ENCODE peak calls at places on chromosome 19, in five cellular contexts. G is A673; B is effector memory CD4-positive, alpha-beta T cell; S is lung; Z is A549. Q is an unnamed sample. For H3K4me1, the result is how much of the 10 kb centered on the place peaks cover.

GRCh38 chr19:11519138-11519537 is 9.8 kb downstream of the ECSIT start:
- DNase-seq in Z (no peak), G (no peak), S (no peak), B (no peak), Q (no peak)

GRCh38 chr19:50968709-50969412 is 530 bp downstream of the KLK6 start:
- DNase-seq in S (no peak), G (no peak), B (no peak), Z (no peak), Q (no peak)

GRCh38 chr19:46828484-46828883 is 22.2 kb downstream of the AP2S1 start:
- DNase-seq in S (no peak), B (no peak), G (no peak), Z (no peak), Q (no peak)

GRCh38 chr19:33373701-33374405 is at the start of gene CEBPG:
- DNase-seq in B (no peak), Z (no peak), S (peak), G (peak), Q (no peak)

GRCh38 chr19:577439-578392 is 5.3 kb downstream of the BSG start:
- DNase-seq in G (no peak), S (no peak), B (no peak), Z (no peak), Q (no peak)

GRCh38 chr19:17385878-17386611 is 8.0 kb downstream of the CCDC194 start:
- DNase-seq in B (peak), S (peak), Z (peak), G (peak), Q (no peak)

GRCh38 chr19:48859711-48860572 is 8.5 kb downstream of the PLEKHA4 start:
- DNase-seq in B (no peak), Z (peak), S (peak), G (no peak), Q (no peak)

GRCh38 chr19:49327878-49328544 is 3.0 kb upstream of the SLC6A16 start:
- DNase-seq in S (no peak), B (no peak), Z (peak), G (peak), Q (peak)

GRCh38 chr19:38932425-38933179 is 1.9 kb downstream of the MRPS12 start:
- DNase-seq in Z (peak), G (peak), B (no peak), S (no peak), Q (no peak)

GRCh38 chr19:15107056-15108010 is at the start of gene SYDE1:
- DNase-seq in G (peak), S (no peak), B (no peak), Z (peak), Q (no peak)

GRCh38 chr19:49017666-49018351 is 918 bp upstream of the LHB start:
- DNase-seq in Z (no peak), S (peak), B (peak), G (peak), Q (peak)

GRCh38 chr19:19655051-19655594 is 8.4 kb downstream of the ATP13A1 start:
- DNase-seq in S (no peak), Z (no peak), B (no peak), G (no peak), Q (no peak)

GRCh38 chr19:33493401-33494275 is 28.0 kb downstream of the PEPD start:
- DNase-seq in B (no peak), S (no peak), G (no peak), Z (no peak), Q (no peak)

GRCh38 chr19:58328999-58329398 is 2.2 kb downstream of the ZSCAN22 start:
- DNase-seq in B (no peak), G (peak), S (no peak), Z (peak), Q (no peak)

GRCh38 chr19:50779504-50780457 is 9.5 kb downstream of the GPR32 start:
- DNase-seq in B (no peak), Z (no peak), G (peak), S (no peak), Q (no peak)

GRCh38 chr19:46115396-46116109 is 8.9 kb downstream of the IGFL3 start:
- DNase-seq in Z (no peak), S (no peak), G (no peak), B (no peak), Q (no peak)

GRCh38 chr19:48290923-48291700 is 21.2 kb downstream of the ZNF114 start:
- DNase-seq in G (peak), B (peak), Z (peak), S (peak), Q (no peak)

GRCh38 chr19:11496391-11497163 is 9.1 kb downstream of the ZNF653 start:
- DNase-seq in G (peak), B (peak), S (peak), Z (peak), Q (peak)

GRCh38 chr19:38142176-38143035 is 81.6 kb downstream of the DPF1 start:
- DNase-seq in G (peak), S (no peak), B (no peak), Z (peak), Q (peak)

GRCh38 chr19:55913643-55914268 is 18.4 kb downstream of the NLRP13 start:
- DNase-seq in S (no peak), B (no peak), G (peak), Z (no peak), Q (no peak)

GRCh38 chr19:56476671-56477428 is at the start of gene ZNF667:
- DNase-seq in Z (no peak), B (no peak), G (peak), S (no peak), Q (no peak)

GRCh38 chr19:43784981-43785808 is 4.4 kb upstream of the KCNN4 start:
- DNase-seq in Z (peak), G (peak), S (peak), B (peak), Q (peak)

GRCh38 chr19:53394522-53394973 is 401 bp upstream of the ZNF765 start:
- DNase-seq in B (no peak), G (no peak), Z (no peak), S (peak), Q (peak)

GRCh38 chr19:17829855-17830566 is 8.7 kb upstream of the INSL3 start:
- DNase-seq in S (no peak), B (no peak), Z (peak), G (no peak), Q (no peak)

GRCh38 chr19:8904597-8904996 is 72.4 kb downstream of the MBD3L1 start:
- DNase-seq in G (no peak), Z (no peak), B (no peak), S (no peak), Q (no peak)

GRCh38 chr19:50821248-50821612 is 2.4 kb downstream of the KLK1 start:
- DNase-seq in G (no peak), B (no peak), Z (no peak), S (no peak), Q (no peak)

GRCh38 chr19:12666305-12667048 is at the start of the genes MAN2B1 and WDR83:
- DNase-seq in Z (peak), S (peak), G (peak), B (peak), Q (peak)

GRCh38 chr19:15330801-15331418 is 1.4 kb downstream of the BRD4 start:
- DNase-seq in G (no peak), B (peak), S (no peak), Z (peak), Q (no peak)

GRCh38 chr19:10007811-10008211 is 2.5 kb downstream of the COL5A3 start:
- DNase-seq in G (peak), S (no peak), B (no peak), Z (no peak), Q (no peak)

GRCh38 chr19:32708457-32708856 is 11.1 kb upstream of the TDRD12 start:
- DNase-seq in B (no peak), G (no peak), Z (peak), S (no peak), Q (no peak)

GRCh38 chr19:3302755-3303154 is 63.6 kb upstream of the NFIC start:
- DNase-seq in S (no peak), Z (peak), B (no peak), G (peak), Q (no peak)

DNA sequence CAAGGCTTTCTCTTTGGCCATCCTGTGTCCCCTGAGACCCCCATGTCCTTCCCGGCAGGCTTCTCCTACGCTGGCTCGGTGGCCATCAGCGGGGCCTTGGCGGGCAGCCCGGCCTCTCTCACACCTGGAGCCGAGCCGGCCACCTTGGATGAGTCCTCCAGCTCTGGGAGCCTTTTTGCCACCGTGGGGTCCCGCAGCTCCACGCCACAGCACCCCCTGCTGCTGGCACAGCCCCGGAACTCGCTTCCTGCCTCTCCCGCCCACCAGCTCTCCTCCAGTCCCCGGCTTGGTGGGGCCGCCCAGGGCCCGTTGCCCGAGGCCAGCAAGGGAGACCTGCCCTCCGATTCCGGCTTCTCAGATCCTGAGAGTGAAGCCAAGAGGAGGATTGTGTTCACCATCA is 14.2 kb downstream of the PLEKHJ1 start:
- DNase-seq in Z (no peak), G (peak), B (no peak), S (no peak), Q (no peak)
- H3K4me1 ChIP-seq in Z (under half), G (under half), B (under half), S (under half), Q (under half)

DNA sequence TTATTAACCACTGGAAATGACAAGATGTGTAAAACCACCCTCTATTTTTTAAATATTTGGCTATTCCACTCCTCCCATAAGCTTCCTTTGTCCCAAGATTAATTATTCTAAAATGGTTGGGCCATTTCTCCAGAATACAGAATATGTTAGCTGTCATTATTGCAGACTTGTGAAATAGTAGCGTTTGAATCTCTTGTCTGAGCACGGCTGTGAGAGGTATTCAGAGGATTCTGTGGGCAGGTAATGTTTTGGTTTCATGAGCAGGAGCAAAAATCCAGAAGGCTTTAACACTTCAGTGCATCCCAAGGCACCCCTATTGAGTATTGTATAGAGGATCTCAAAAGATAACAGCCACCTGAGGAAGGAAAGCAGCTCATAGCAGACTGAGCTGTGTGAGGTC is 256.0 kb downstream of the UQCRFS1 start:
- DNase-seq in G (no peak), B (no peak), Z (no peak), S (no peak), Q (no peak)
- H3K4me3 ChIP-seq in G (no peak), B (no peak), Z (no peak), S (no peak), Q (no peak)

DNA sequence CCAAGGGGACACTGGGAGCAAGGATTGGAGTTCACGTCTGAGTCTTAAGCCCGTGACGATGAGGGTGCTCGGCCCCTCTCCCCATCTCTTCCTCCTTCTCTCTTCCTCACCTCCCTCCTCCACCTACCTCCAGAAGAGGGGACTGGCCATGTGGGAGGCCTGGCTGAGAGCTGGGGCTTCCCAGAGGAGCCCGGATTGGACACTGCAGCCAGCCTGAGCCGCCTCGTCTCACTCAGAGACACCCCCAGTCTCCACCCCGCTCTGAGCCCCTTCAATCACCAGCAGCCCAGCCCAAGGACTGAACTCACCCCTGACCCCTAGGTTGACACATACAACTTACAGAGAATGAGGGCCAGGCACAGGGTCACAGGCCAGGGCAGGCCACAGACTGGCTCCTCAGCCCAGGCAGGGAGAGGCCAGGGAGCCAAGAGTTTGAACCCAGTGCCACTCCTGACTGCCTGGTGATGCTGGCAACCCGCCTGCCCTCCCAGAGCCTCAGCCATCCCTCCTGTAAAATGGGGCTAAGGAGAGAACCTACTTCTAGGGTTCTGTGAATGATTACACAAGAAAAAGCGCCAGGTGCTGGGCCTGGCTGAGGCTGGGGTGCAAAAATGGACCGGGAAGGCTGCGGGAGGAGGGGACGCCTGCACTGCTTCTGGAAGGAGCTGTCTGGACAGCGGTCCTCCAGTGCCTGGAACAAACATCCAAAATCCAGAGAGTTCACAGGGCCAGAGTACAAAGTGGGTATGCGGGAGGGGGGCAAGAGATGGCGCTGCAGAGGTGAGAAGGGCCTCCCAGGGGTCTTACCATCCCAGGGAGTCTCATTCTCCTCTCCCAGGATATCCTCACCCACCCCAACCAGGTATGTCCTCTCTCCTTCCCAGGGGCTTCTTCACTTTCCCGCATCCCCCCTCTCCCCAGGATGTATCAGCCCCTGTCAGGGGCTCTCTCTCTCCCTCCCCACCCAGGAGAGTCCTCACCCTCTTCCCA is 1.1 kb downstream of the CD79A start:
- DNase-seq in B (no peak), G (no peak), Z (no peak), S (no peak), Q (no peak)
- H3K4me1 ChIP-seq in B (half or more), G (half or more), Z (under half), S (under half), Q (under half)

DNA sequence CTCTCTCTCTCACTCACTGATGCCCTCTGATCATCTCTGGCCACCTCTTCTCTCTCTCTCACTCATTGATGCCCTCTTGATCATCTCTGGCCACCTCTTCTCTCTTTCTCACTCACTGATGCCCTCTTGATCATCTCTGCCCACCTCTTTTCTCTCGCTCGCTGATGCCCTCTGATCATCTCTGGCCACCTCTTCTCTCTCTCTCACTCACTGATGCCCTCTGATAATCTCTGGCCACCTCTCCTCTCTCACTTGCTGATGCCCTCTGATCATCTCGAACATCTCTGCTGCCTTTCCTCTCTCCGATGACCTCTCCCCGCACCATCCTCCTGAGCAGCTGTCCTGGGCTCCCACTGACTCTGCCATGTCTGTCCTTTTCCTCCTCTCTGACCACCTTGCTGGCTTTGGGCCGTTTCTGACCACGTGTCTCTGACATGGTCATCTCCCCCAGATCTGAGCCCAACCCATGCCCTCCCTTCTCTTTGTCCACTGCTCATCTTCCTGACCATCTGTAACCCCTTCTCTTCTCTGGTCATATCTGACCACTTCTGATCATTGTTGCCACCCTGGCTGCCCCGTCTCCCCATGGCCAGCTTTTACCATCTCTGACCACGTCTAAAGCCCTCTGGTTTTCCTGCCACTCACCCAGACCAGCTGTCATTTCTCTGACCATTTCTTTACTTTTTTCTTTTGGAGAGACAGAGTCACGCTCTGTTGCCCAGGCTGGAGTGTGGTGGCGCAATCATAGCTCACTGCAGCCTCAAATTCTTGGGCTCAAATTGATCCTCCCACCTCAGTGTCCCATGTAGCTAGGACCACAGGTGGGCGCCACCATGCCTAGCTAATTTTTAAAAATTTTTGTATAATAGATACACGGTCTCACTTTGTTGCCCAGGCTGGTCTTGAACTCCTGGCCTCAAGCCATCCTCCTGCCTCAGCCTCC is 2.4 kb downstream of the LRFN3 start:
- DNase-seq in S (no peak), B (no peak), G (no peak), Z (no peak), Q (no peak)
- H3K4me3 ChIP-seq in S (no peak), B (peak), G (peak), Z (no peak), Q (peak)

GRCh38 chr19:45078390-45079062 is 534 bp upstream of the GEMIN7 start:
- DNase-seq in G (no peak), S (no peak), Z (no peak), B (no peak), Q (no peak)

GRCh38 chr19:45074744-45075143 is 1.5 kb downstream of the ZNF296 start:
- DNase-seq in Z (no peak), S (no peak), G (no peak), B (no peak), Q (no peak)

GRCh38 chr19:45075215-45076028 is 856 bp downstream of the ZNF296 start:
- DNase-seq in Z (peak), G (no peak), B (no peak), S (peak), Q (peak)

GRCh38 chr19:45076851-45077730 is 813 bp upstream of the ZNF296 start:
- DNase-seq in Z (no peak), S (no peak), G (no peak), B (no peak), Q (no peak)

GRCh38 chr19:45076029-45076850 is at the start of gene ZNF296:
- DNase-seq in G (peak), S (peak), B (peak), Z (peak), Q (no peak)
- H3K4me1 ChIP-seq in G (under half), S (under half), B (under half), Z (under half), Q (under half)

GRCh38 chr19:5563941-5564612 is 3.7 kb downstream of the TINCR start:
- DNase-seq in G (peak), B (no peak), Z (peak), S (no peak), Q (no peak)

GRCh38 chr19:5567360-5567970 is at the start of gene TINCR:
- DNase-seq in B (no peak), Z (no peak), G (peak), S (no peak), Q (no peak)

GRCh38 chr19:5563008-5563431 is 4.7 kb downstream of the TINCR start:
- DNase-seq in G (no peak), S (no peak), B (no peak), Z (peak), Q (no peak)

GRCh38 chr19:5562280-5562679 is 5.5 kb downstream of the TINCR start:
- DNase-seq in S (no peak), G (no peak), B (no peak), Z (no peak), Q (no peak)

DNA sequence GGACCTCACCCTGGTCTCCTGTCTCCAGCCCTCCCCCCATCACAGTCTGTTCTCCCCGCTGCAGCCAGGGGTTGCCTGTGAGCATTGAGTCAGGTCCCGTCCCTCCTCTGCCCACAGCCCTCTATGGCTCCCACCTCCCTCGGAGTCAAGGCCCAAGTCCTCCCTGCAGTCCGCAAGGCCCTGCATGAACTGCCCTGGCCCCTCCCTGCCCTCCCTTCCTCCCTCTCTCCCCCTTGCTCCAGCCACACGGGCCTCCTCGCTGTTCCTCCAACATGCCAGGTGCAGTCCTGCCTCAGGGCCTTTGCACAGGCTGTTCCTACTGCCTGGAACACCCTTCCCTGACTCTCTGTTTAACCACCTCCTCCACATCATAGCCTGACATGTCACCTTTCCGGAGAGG is 2.8 kb downstream of the TINCR start:
- DNase-seq in Z (no peak), B (no peak), G (no peak), S (no peak), Q (no peak)
- H3K4me3 ChIP-seq in Z (no peak), B (no peak), G (no peak), S (no peak), Q (no peak)